ENCODE peak calls at places on chromosomes 6 and 20, in five cellular contexts. T, Y, V, L and X are unnamed samples.

GRCh38 chr6:22590423-22590822 is 21.1 kb downstream of the HDGFL1 start:
- DNase-seq in T (no peak), Y (no peak), V (no peak), L (no peak), X (no peak)

GRCh38 chr6:110858016-110858415 is 16.6 kb upstream of the AMD1 start:
- DNase-seq in V (no peak), T (no peak), L (no peak), Y (no peak), X (no peak)

GRCh38 chr6:490251-491037 is 98.9 kb downstream of the IRF4 start:
- DNase-seq in Y (no peak), V (no peak), L (no peak), T (no peak), X (no peak)

GRCh38 chr6:5435449-5435848 is 174.1 kb downstream of the FARS2 start:
- DNase-seq in L (no peak), V (peak; percentile 70), Y (no peak), T (no peak), X (peak; percentile 46)

GRCh38 chr20:1827974-1828785 is 67.0 kb upstream of the SIRPA start:
- DNase-seq in L (no peak), Y (no peak), T (no peak), V (no peak), X (peak; percentile 40)

GRCh38 chr6:129614464-129614863 is 95.5 kb downstream of the ARHGAP18 start:
- DNase-seq in V (no peak), Y (no peak), L (no peak), T (no peak), X (no peak)

GRCh38 chr6:168418151-168418551 is 22.8 kb upstream of the SMOC2 start:
- DNase-seq in L (no peak), T (no peak), Y (no peak), V (no peak), X (no peak)

GRCh38 chr6:5246141-5246869 is 14.4 kb downstream of the LYRM4 start:
- DNase-seq in L (no peak), Y (no peak), T (no peak), V (no peak), X (no peak)

GRCh38 chr20:9110916-9111432 is 42.1 kb downstream of the PLCB4 start:
- DNase-seq in V (no peak), L (no peak), T (no peak), Y (no peak), X (no peak)

GRCh38 chr6:33029297-33030184 is 20.1 kb upstream of the HLA-DOA start:
- DNase-seq in V (no peak), T (no peak), L (no peak), Y (peak; percentile 88), X (no peak)

GRCh38 chr6:68915591-68915990 is 280.5 kb downstream of the ADGRB3 start:
- DNase-seq in L (no peak), Y (no peak), V (no peak), T (no peak), X (no peak)

GRCh38 chr20:10427060-10427692 is 6.8 kb downstream of the MKKS start:
- DNase-seq in V (peak; percentile 51), Y (no peak), T (peak; percentile 13), L (peak; percentile 86), X (peak; percentile 65)

GRCh38 chr20:1577906-1578305 is 20.4 kb upstream of the SIRPD start:
- DNase-seq in L (no peak), T (no peak), Y (no peak), V (no peak), X (no peak)

GRCh38 chr20:40442181-40442963 is 246.7 kb downstream of the MAFB start:
- DNase-seq in T (no peak), Y (no peak), L (no peak), V (no peak), X (peak; percentile 32)

GRCh38 chr6:79888587-79888986 is 58.8 kb downstream of the ELOVL4 start:
- DNase-seq in Y (no peak), V (no peak), T (no peak), L (no peak), X (no peak)

GRCh38 chr6:3285732-3286131 is 27.0 kb downstream of the PSMG4 start:
- DNase-seq in T (no peak), L (no peak), V (no peak), Y (no peak), X (no peak)

GRCh38 chr6:87518453-87518852 is 45.7 kb downstream of the SLC35A1 start:
- DNase-seq in Y (no peak), T (no peak), V (no peak), L (no peak), X (no peak)